ENCODE peak calls at places on chromosome 9, in five cellular contexts. B is left ventricle myocardium inferior, P is uterus, F is tibial artery, J is right atrium auricular region. C is an unnamed sample. For H3K4me1, the result is how much of the 10 kb centered on the place peaks cover.

GRCh38 chr9:35366627-35367026 is 123.3 kb upstream of the RUSC2 start:
- DNase-seq in B (no peak), P (no peak), F (no peak), J (no peak), C (no peak)

GRCh38 chr9:33263131-33263935 is 1.2 kb downstream of the BAG1 start:
- DNase-seq in B (no peak), P (peak), F (peak), J (peak), C (no peak)

GRCh38 chr9:136010176-136010575 is 49.0 kb upstream of the UBAC1 start:
- DNase-seq in B (no peak), P (no peak), F (no peak), J (no peak), C (no peak)

GRCh38 chr9:91483189-91483691 is 59.6 kb upstream of the NFIL3 start:
- DNase-seq in B (no peak), P (no peak), F (no peak), J (peak), C (peak)

GRCh38 chr9:95771556-95772280 is 103.8 kb upstream of the ERCC6L2 start:
- DNase-seq in B (no peak), P (peak), F (no peak), J (no peak), C (no peak)

GRCh38 chr9:114521846-114522245 is 16.6 kb upstream of the WHRN start:
- DNase-seq in B (no peak), P (no peak), F (no peak), J (no peak), C (no peak)

GRCh38 chr9:86723351-86723750 is 224.0 kb downstream of the GAS1 start:
- DNase-seq in B (no peak), P (no peak), F (no peak), J (no peak), C (no peak)

GRCh38 chr9:121944741-121945191 is 148.3 kb downstream of the TTLL11 start:
- DNase-seq in B (no peak), P (no peak), F (no peak), J (no peak), C (no peak)

GRCh38 chr9:86207193-86207592 is 52.3 kb downstream of the C9orf153 start:
- DNase-seq in B (no peak), P (no peak), F (no peak), J (no peak), C (no peak)

GRCh38 chr9:100352201-100352726 is 478 bp downstream of the TEX10 start:
- DNase-seq in B (peak), P (peak), F (peak), J (no peak), C (no peak)

GRCh38 chr9:21414220-21414940 is 5.5 kb downstream of the IFNA8 start:
- DNase-seq in B (no peak), P (no peak), F (no peak), J (no peak), C (no peak)

GRCh38 chr9:132333556-132333955 is 21.2 kb downstream of the SETX start:
- DNase-seq in B (no peak), P (no peak), F (no peak), J (no peak), C (no peak)

GRCh38 chr9:132328580-132328979 is 26.2 kb downstream of the SETX start:
- DNase-seq in B (no peak), P (no peak), F (no peak), J (no peak), C (no peak)

GRCh38 chr9:132334364-132334763 is 20.4 kb downstream of the SETX start:
- DNase-seq in B (no peak), P (no peak), F (no peak), J (no peak), C (no peak)
- TF ChIP-seq CTCF in B (no peak), P (no peak), F (no peak), J (no peak), C (no peak)

DNA sequence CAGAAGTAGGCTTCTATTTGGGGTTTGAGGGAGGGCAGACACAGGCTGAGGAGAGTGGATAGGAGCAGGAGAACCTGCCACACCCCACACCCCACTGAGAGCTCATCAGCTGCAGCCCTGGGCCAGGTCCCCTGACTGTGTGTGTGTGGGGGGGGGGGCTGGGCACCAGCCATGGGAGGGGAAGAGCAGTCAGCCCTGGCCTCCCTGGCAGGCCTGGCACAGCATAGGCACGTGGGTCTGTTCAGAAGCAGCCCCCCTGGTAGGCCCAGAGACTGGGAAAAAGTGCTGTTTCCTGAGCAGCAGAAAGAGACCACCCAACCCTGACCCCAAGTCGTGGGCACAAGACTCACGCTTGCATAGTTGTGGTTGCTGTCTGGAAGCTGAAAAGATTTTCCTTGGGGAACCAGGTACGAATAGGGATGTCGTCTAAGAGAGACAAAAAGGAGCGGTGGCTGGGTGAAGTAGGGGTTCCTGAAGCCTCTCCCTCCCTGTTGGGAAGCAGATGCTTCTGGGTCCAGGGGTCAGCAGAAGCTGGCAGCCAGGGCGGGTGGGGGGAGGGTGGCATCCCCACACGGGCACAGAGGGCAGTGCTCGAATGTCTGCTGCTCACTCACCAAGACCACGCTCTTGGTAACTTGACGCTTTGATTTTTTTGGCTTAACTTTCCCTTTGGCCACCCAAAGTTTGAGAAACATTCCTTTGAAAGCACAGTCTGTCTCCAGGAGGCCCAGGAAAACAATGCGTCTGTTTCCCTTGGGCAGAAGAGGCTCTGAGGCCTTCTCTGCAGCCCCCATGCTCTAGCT is 2.9 kb downstream of the NSMF start:
- DNase-seq in B (no peak), P (no peak), F (no peak), J (no peak), C (no peak)
- H3K4me1 ChIP-seq in B (under half), P (under half), F (half or more), J (under half), C (under half)

DNA sequence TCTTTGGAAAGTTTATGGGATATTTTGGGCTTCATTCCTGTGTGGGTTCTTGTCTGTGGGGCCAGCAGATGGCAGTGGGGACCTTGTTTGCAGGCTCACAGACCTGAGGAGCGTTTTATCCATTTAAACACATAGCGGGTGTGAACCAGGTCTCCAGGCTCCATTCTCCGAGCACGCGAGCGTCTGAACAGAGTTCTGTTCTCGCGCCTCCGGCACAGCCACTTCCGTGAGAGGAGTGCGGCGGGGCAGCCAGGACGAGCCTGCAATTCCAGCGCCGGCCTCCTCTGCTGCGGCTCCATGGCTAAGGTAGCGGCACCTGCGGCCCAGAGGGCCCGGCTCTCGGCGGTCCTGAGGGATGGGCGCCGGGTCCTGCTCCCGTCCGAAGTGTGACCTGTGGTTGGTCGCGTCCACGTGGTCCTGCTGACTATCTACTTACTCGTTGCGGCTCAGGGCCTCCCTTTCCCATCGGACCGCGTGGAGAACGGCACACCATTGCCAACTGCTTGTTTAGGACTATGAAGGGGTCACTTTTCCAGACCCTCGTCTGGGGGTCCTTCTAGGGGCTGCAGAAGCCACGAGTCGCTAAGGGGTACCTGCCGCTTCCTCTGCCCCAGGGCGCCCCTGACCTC is 7.3 kb downstream of the NRARP start:
- DNase-seq in B (no peak), P (no peak), F (no peak), J (no peak), C (no peak)
- TF ChIP-seq CTCF in B (peak), P (no peak), F (no peak), J (no peak), C (peak)

GRCh38 chr9:2125909-2126308 is 110.8 kb downstream of the SMARCA2 start:
- DNase-seq in B (no peak), P (no peak), F (no peak), J (no peak), C (no peak)
- H3K4me1 ChIP-seq in B (half or more), P (under half), F (half or more), J (half or more), C (half or more)

GRCh38 chr9:134268308-134268724 is 57.9 kb upstream of the RXRA start:
- DNase-seq in B (no peak), P (no peak), F (no peak), J (no peak), C (no peak)

GRCh38 chr9:134265078-134265477 is 61.2 kb upstream of the RXRA start:
- DNase-seq in B (no peak), P (no peak), F (no peak), J (no peak), C (no peak)

GRCh38 chr9:134266418-134266817 is 59.8 kb upstream of the RXRA start:
- DNase-seq in B (no peak), P (no peak), F (no peak), J (no peak), C (no peak)

GRCh38 chr9:134264169-134264568 is 62.1 kb upstream of the RXRA start:
- DNase-seq in B (no peak), P (no peak), F (no peak), J (no peak), C (no peak)

GRCh38 chr9:134267305-134268265 is 58.7 kb upstream of the RXRA start:
- DNase-seq in B (peak), P (no peak), F (no peak), J (no peak), C (no peak)
- TF ChIP-seq CTCF in B (peak), P (no peak), F (no peak), J (no peak), C (no peak)

GRCh38 chr9:27365977-27366376 is 69.0 kb upstream of the EQTN start:
- DNase-seq in B (no peak), P (no peak), F (no peak), J (no peak), C (no peak)

GRCh38 chr9:27369591-27369990 is 72.6 kb upstream of the EQTN start:
- DNase-seq in B (no peak), P (no peak), F (no peak), J (no peak), C (no peak)

GRCh38 chr9:27368317-27368985 is 71.5 kb upstream of the EQTN start:
- DNase-seq in B (peak), P (no peak), F (peak), J (no peak), C (no peak)

GRCh38 chr9:27367175-27367798 is 70.3 kb upstream of the EQTN start:
- DNase-seq in B (no peak), P (no peak), F (no peak), J (no peak), C (no peak)

GRCh38 chr9:27367922-27368316 is 71.0 kb upstream of the EQTN start:
- DNase-seq in B (no peak), P (no peak), F (no peak), J (no peak), C (no peak)
- H3K4me1 ChIP-seq in B (under half), P (under half), F (under half), J (under half), C (under half)

DNA sequence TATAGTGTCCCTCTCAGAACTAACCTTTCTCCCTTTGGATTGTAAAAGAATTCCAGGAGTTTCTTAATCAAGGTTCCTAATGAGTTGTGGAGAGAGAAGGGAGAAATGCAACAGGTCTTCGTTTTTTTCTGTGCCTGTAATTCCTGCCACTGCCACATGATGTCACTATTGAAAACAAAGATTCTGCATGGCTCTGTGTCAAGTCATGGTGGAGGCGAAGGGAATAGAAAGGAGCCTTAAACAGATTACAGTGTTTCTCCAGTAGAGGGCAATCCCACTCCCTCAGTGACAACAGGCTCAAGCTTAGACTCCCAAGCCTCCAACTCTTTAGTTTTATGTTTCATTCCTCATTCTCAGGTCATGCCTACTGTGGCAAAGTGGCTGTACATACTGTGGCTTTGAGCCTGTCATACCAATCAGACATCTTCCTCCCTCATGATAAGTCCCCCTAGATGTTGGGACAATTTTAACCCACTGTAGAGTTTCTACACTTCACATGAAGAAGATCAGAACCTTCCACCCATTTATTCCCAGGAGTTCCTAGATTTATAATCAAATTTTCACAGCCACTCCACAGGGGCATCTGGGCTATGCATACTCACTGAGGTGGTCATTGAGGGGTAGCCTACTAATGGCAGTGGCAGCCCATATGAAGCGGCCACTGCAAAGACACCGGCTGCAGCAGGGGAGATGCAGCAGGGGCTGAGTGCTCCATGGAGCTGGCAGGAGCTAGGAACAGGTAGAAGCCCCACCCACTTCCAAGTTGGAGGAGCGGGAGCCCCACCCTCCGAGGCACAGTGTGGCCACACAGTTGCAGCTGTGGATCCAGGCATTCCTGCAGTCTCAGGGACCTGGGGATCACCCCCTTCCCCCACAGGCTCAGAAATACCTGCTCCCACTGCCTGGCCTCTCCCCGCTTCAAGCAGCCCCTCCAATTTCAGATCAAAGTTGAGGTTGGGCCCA is 97.4 kb upstream of the TRIM32 start:
- DNase-seq in B (no peak), P (no peak), F (no peak), J (no peak), C (no peak)
- TF ChIP-seq CTCF in B (peak), P (no peak), F (no peak), J (no peak), C (peak)

DNA sequence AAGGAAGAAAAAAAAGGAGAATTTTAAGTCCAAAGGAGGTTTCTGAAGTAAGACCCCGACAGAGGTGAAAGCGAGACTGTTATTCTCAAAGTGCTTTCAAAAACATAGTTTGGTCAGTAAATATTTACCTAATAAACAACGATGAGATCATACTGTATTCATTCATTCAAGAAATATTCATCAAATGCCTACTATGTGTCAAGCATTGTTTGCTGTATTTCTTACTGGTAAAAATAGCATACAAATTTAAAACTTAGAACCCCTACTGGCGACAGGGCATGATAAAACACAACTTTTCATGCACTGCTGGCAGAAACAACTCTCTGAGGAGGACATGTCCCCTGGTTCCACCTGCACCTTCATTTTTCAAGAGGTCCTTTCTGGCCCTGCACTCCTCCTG is 190.7 kb downstream of the CDK5RAP2 start:
- DNase-seq in B (no peak), P (no peak), F (no peak), J (no peak), C (no peak)
- H3K4me1 ChIP-seq in B (under half), P (under half), F (under half), J (under half), C (under half)